ENCODE peak calls at places on chromosomes 1 and 21, in nine cellular contexts. One of them, this sample, is unnamed.

GRCh38 chr1:61160526-61160925 is 78.2 kb downstream of the NFIA start:
- DNase-seq in fibroblast of lung: no peak
- DNase-seq in colonic mucosa: no peak
- DNase-seq in left ventricle myocardium inferior: no peak
- DNase-seq in retinal pigment epithelial cell: no peak
- DNase-seq in prostate gland: no peak
- DNase-seq in BJ: no peak
- DNase-seq in activated B cell treated with CpG ODN at 0.5 μM for 24 hours: no peak
- DNase-seq in IMR-90: peak
- DNase-seq in this sample: no peak

GRCh38 chr1:5500541-5500940 is 491.7 kb downstream of the NPHP4 start:
- DNase-seq in fibroblast of lung: no peak
- DNase-seq in colonic mucosa: no peak
- DNase-seq in left ventricle myocardium inferior: no peak
- DNase-seq in retinal pigment epithelial cell: no peak
- DNase-seq in prostate gland: no peak
- DNase-seq in BJ: no peak
- DNase-seq in activated B cell treated with CpG ODN at 0.5 μM for 24 hours: no peak
- DNase-seq in IMR-90: no peak
- DNase-seq in this sample: no peak

GRCh38 chr1:185526318-185527307 is 207.6 kb upstream of the HMCN1 start:
- DNase-seq in fibroblast of lung: no peak
- DNase-seq in colonic mucosa: no peak
- DNase-seq in left ventricle myocardium inferior: no peak
- DNase-seq in retinal pigment epithelial cell: no peak
- DNase-seq in prostate gland: no peak
- DNase-seq in BJ: no peak
- DNase-seq in activated B cell treated with CpG ODN at 0.5 μM for 24 hours: no peak
- DNase-seq in IMR-90: no peak
- DNase-seq in this sample: no peak

GRCh38 chr1:6634278-6635052 is 9.8 kb downstream of the THAP3 start:
- DNase-seq in fibroblast of lung: peak
- DNase-seq in colonic mucosa: peak
- DNase-seq in left ventricle myocardium inferior: peak
- DNase-seq in retinal pigment epithelial cell: no peak
- DNase-seq in prostate gland: peak
- DNase-seq in BJ: no peak
- DNase-seq in activated B cell treated with CpG ODN at 0.5 μM for 24 hours: peak
- DNase-seq in IMR-90: peak
- DNase-seq in this sample: no peak

GRCh38 chr1:53026254-53026653 is 35.8 kb upstream of the PODN start:
- DNase-seq in fibroblast of lung: peak
- DNase-seq in colonic mucosa: no peak
- DNase-seq in left ventricle myocardium inferior: no peak
- DNase-seq in retinal pigment epithelial cell: no peak
- DNase-seq in prostate gland: no peak
- DNase-seq in BJ: no peak
- DNase-seq in activated B cell treated with CpG ODN at 0.5 μM for 24 hours: no peak
- DNase-seq in IMR-90: no peak
- DNase-seq in this sample: no peak

GRCh38 chr1:110206261-110206660 is 3.9 kb upstream of the KCNC4 start:
- DNase-seq in fibroblast of lung: no peak
- DNase-seq in colonic mucosa: no peak
- DNase-seq in left ventricle myocardium inferior: no peak
- DNase-seq in retinal pigment epithelial cell: no peak
- DNase-seq in prostate gland: no peak
- DNase-seq in BJ: no peak
- DNase-seq in activated B cell treated with CpG ODN at 0.5 μM for 24 hours: no peak
- DNase-seq in IMR-90: no peak
- DNase-seq in this sample: no peak

GRCh38 chr1:40317394-40318074 is 448 bp upstream of the COL9A2 start:
- DNase-seq in fibroblast of lung: no peak
- DNase-seq in colonic mucosa: no peak
- DNase-seq in left ventricle myocardium inferior: no peak
- DNase-seq in retinal pigment epithelial cell: no peak
- DNase-seq in prostate gland: no peak
- DNase-seq in BJ: no peak
- DNase-seq in activated B cell treated with CpG ODN at 0.5 μM for 24 hours: no peak
- DNase-seq in IMR-90: no peak
- DNase-seq in this sample: no peak

GRCh38 chr1:203282720-203283542 is 22.4 kb upstream of the BTG2 start:
- DNase-seq in fibroblast of lung: no peak
- DNase-seq in colonic mucosa: peak
- DNase-seq in left ventricle myocardium inferior: no peak
- DNase-seq in retinal pigment epithelial cell: no peak
- DNase-seq in prostate gland: no peak
- DNase-seq in BJ: no peak
- DNase-seq in activated B cell treated with CpG ODN at 0.5 μM for 24 hours: no peak
- DNase-seq in IMR-90: no peak
- DNase-seq in this sample: no peak

GRCh38 chr1:244087611-244088010 is 36.5 kb downstream of the ZBTB18 start:
- DNase-seq in fibroblast of lung: no peak
- DNase-seq in colonic mucosa: no peak
- DNase-seq in left ventricle myocardium inferior: no peak
- DNase-seq in retinal pigment epithelial cell: no peak
- DNase-seq in prostate gland: no peak
- DNase-seq in BJ: no peak
- DNase-seq in activated B cell treated with CpG ODN at 0.5 μM for 24 hours: no peak
- DNase-seq in IMR-90: no peak
- DNase-seq in this sample: no peak

GRCh38 chr21:33490991-33491372 is 534 bp downstream of the DNAJC28 start:
- DNase-seq in fibroblast of lung: no peak
- DNase-seq in colonic mucosa: peak
- DNase-seq in left ventricle myocardium inferior: no peak
- DNase-seq in retinal pigment epithelial cell: no peak
- DNase-seq in prostate gland: no peak
- DNase-seq in BJ: no peak
- DNase-seq in activated B cell treated with CpG ODN at 0.5 μM for 24 hours: no peak
- DNase-seq in IMR-90: no peak
- DNase-seq in this sample: no peak

GRCh38 chr1:97063532-97063931 is 341.9 kb downstream of the PTBP2 start:
- DNase-seq in fibroblast of lung: no peak
- DNase-seq in colonic mucosa: peak
- DNase-seq in left ventricle myocardium inferior: no peak
- DNase-seq in retinal pigment epithelial cell: no peak
- DNase-seq in prostate gland: no peak
- DNase-seq in BJ: no peak
- DNase-seq in activated B cell treated with CpG ODN at 0.5 μM for 24 hours: no peak
- DNase-seq in IMR-90: no peak
- DNase-seq in this sample: no peak

GRCh38 chr1:180927841-180928240 is 15.1 kb downstream of the KIAA1614 start:
- DNase-seq in fibroblast of lung: no peak
- DNase-seq in colonic mucosa: no peak
- DNase-seq in left ventricle myocardium inferior: no peak
- DNase-seq in retinal pigment epithelial cell: no peak
- DNase-seq in prostate gland: no peak
- DNase-seq in BJ: no peak
- DNase-seq in activated B cell treated with CpG ODN at 0.5 μM for 24 hours: no peak
- DNase-seq in IMR-90: peak
- DNase-seq in this sample: no peak

GRCh38 chr1:52707927-52708655 is 9.9 kb upstream of the COA7 start:
- DNase-seq in fibroblast of lung: peak
- DNase-seq in colonic mucosa: no peak
- DNase-seq in left ventricle myocardium inferior: no peak
- DNase-seq in retinal pigment epithelial cell: no peak
- DNase-seq in prostate gland: no peak
- DNase-seq in BJ: peak
- DNase-seq in activated B cell treated with CpG ODN at 0.5 μM for 24 hours: no peak
- DNase-seq in IMR-90: peak
- DNase-seq in this sample: peak

GRCh38 chr1:65260851-65261473 is 48.4 kb upstream of the DNAJC6 start:
- DNase-seq in fibroblast of lung: peak
- DNase-seq in colonic mucosa: no peak
- DNase-seq in left ventricle myocardium inferior: no peak
- DNase-seq in retinal pigment epithelial cell: no peak
- DNase-seq in prostate gland: no peak
- DNase-seq in BJ: peak
- DNase-seq in activated B cell treated with CpG ODN at 0.5 μM for 24 hours: no peak
- DNase-seq in IMR-90: peak
- DNase-seq in this sample: peak

GRCh38 chr21:45905196-45905595 is 76.4 kb upstream of the COL6A1 start:
- DNase-seq in fibroblast of lung: no peak
- DNase-seq in colonic mucosa: no peak
- DNase-seq in left ventricle myocardium inferior: no peak
- DNase-seq in retinal pigment epithelial cell: no peak
- DNase-seq in prostate gland: no peak
- DNase-seq in BJ: no peak
- DNase-seq in activated B cell treated with CpG ODN at 0.5 μM for 24 hours: no peak
- DNase-seq in IMR-90: no peak
- DNase-seq in this sample: no peak

GRCh38 chr21:14977814-14978213 is 87.0 kb downstream of the NRIP1 start:
- DNase-seq in fibroblast of lung: no peak
- DNase-seq in colonic mucosa: no peak
- DNase-seq in left ventricle myocardium inferior: no peak
- DNase-seq in retinal pigment epithelial cell: no peak
- DNase-seq in prostate gland: no peak
- DNase-seq in BJ: no peak
- DNase-seq in activated B cell treated with CpG ODN at 0.5 μM for 24 hours: no peak
- DNase-seq in IMR-90: no peak
- DNase-seq in this sample: no peak

GRCh38 chr21:43361127-43361492 is 65.8 kb downstream of the SIK1 start:
- DNase-seq in fibroblast of lung: peak
- DNase-seq in colonic mucosa: no peak
- DNase-seq in left ventricle myocardium inferior: peak
- DNase-seq in retinal pigment epithelial cell: no peak
- DNase-seq in prostate gland: peak
- DNase-seq in BJ: no peak
- DNase-seq in activated B cell treated with CpG ODN at 0.5 μM for 24 hours: no peak
- DNase-seq in IMR-90: peak
- DNase-seq in this sample: no peak

GRCh38 chr1:50157306-50157705 is 48.6 kb downstream of the ELAVL4 start:
- DNase-seq in fibroblast of lung: no peak
- DNase-seq in colonic mucosa: no peak
- DNase-seq in left ventricle myocardium inferior: no peak
- DNase-seq in retinal pigment epithelial cell: no peak
- DNase-seq in prostate gland: no peak
- DNase-seq in BJ: no peak
- DNase-seq in activated B cell treated with CpG ODN at 0.5 μM for 24 hours: no peak
- DNase-seq in IMR-90: no peak
- DNase-seq in this sample: no peak

GRCh38 chr1:167922611-167923074 is 8.7 kb upstream of the ADCY10 start:
- DNase-seq in fibroblast of lung: no peak
- DNase-seq in colonic mucosa: no peak
- DNase-seq in left ventricle myocardium inferior: no peak
- DNase-seq in retinal pigment epithelial cell: no peak
- DNase-seq in prostate gland: no peak
- DNase-seq in BJ: peak
- DNase-seq in activated B cell treated with CpG ODN at 0.5 μM for 24 hours: no peak
- DNase-seq in IMR-90: no peak
- DNase-seq in this sample: no peak

DNA sequence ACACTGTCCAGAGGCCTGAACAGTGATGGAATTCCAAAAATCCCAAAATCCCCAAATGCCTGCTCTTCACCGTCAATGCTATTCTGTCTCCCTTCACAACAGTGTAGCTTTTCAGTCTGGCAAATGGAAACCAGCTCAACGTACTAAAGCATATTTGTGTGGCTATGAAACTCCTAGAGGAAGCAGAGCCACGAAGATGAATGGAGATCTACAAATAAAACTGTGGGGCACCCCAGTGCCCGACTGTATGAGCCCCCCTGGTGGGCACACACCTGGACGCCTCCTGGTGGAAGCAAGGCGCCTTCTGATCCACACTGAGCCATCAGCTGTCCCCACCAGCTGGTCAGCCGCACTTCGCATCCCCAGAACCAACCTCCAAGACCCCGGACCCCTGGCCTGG is 129.1 kb upstream of the SOD1 start:
- DNase-seq in fibroblast of lung: no peak
- DNase-seq in colonic mucosa: no peak
- DNase-seq in left ventricle myocardium inferior: no peak
- DNase-seq in retinal pigment epithelial cell: no peak
- DNase-seq in prostate gland: no peak
- DNase-seq in BJ: no peak
- DNase-seq in activated B cell treated with CpG ODN at 0.5 μM for 24 hours: no peak
- DNase-seq in IMR-90: no peak
- DNase-seq in this sample: no peak
- TF ChIP-seq CTCF in fibroblast of lung: no peak
- TF ChIP-seq CTCF in colonic mucosa: no peak
- TF ChIP-seq CTCF in left ventricle myocardium inferior: no peak
- TF ChIP-seq CTCF in retinal pigment epithelial cell: peak
- TF ChIP-seq CTCF in prostate gland: no peak
- TF ChIP-seq CTCF in BJ: no peak
- TF ChIP-seq CTCF in activated B cell treated with CpG ODN at 0.5 μM for 24 hours: no peak
- TF ChIP-seq CTCF in IMR-90: no peak
- TF ChIP-seq CTCF in this sample: no peak

DNA sequence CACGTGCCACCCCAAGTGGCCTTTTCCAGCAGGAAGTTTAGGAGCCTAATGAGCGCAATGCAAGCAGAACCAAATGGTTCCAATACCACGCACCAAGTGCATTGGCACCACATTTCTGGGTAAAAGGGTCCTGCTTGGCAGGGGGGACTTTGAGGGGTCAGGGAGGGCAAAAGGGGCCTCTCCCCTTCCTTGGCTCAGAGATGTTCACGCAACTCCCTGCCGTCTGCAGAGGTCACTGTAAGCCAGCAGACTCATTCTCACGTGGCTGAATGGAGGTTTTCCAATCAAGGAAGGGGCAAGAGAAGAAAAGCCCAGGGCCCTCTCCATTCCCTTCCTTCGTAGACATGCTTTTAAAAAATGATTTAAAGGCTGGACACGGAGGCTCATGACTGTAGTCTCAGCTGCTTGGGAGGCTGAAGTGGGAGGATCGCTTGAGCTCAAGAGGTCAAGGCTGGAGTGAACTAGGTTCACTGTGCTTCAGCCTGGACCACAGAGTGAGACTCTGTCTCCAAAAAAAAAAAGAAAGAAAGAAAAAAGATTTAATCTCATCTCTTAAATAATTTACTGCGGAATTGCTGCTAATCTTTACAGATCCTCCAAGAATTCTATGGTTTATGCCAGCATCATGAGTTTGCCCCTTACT is 80.3 kb downstream of the RUNX3 start:
- DNase-seq in fibroblast of lung: peak
- DNase-seq in colonic mucosa: peak
- DNase-seq in left ventricle myocardium inferior: no peak
- DNase-seq in retinal pigment epithelial cell: no peak
- DNase-seq in prostate gland: no peak
- DNase-seq in BJ: no peak
- DNase-seq in activated B cell treated with CpG ODN at 0.5 μM for 24 hours: no peak
- DNase-seq in IMR-90: peak
- DNase-seq in this sample: no peak
- TF ChIP-seq CTCF in fibroblast of lung: no peak
- TF ChIP-seq CTCF in colonic mucosa: peak
- TF ChIP-seq CTCF in left ventricle myocardium inferior: peak
- TF ChIP-seq CTCF in retinal pigment epithelial cell: peak
- TF ChIP-seq CTCF in prostate gland: peak
- TF ChIP-seq CTCF in BJ: peak
- TF ChIP-seq CTCF in activated B cell treated with CpG ODN at 0.5 μM for 24 hours: no peak
- TF ChIP-seq CTCF in IMR-90: peak
- TF ChIP-seq CTCF in this sample: peak

GRCh38 chr21:18249542-18250152 is 5.0 kb downstream of the CHODL start:
- DNase-seq in fibroblast of lung: no peak
- DNase-seq in colonic mucosa: no peak
- DNase-seq in left ventricle myocardium inferior: no peak
- DNase-seq in retinal pigment epithelial cell: no peak
- DNase-seq in prostate gland: no peak
- DNase-seq in BJ: no peak
- DNase-seq in activated B cell treated with CpG ODN at 0.5 μM for 24 hours: no peak
- DNase-seq in IMR-90: no peak
- DNase-seq in this sample: no peak
- TF ChIP-seq CTCF in fibroblast of lung: no peak
- TF ChIP-seq CTCF in colonic mucosa: no peak
- TF ChIP-seq CTCF in left ventricle myocardium inferior: no peak
- TF ChIP-seq CTCF in retinal pigment epithelial cell: peak
- TF ChIP-seq CTCF in prostate gland: no peak
- TF ChIP-seq CTCF in BJ: no peak
- TF ChIP-seq CTCF in activated B cell treated with CpG ODN at 0.5 μM for 24 hours: no peak
- TF ChIP-seq CTCF in IMR-90: no peak
- TF ChIP-seq CTCF in this sample: no peak

GRCh38 chr1:179586107-179586823 is 5.4 kb upstream of the TDRD5 start:
- DNase-seq in fibroblast of lung: peak
- DNase-seq in colonic mucosa: peak
- DNase-seq in left ventricle myocardium inferior: peak
- DNase-seq in retinal pigment epithelial cell: no peak
- DNase-seq in prostate gland: peak
- DNase-seq in BJ: no peak
- DNase-seq in activated B cell treated with CpG ODN at 0.5 μM for 24 hours: no peak
- DNase-seq in IMR-90: no peak
- DNase-seq in this sample: no peak
- TF ChIP-seq CTCF in fibroblast of lung: peak
- TF ChIP-seq CTCF in colonic mucosa: peak
- TF ChIP-seq CTCF in left ventricle myocardium inferior: peak
- TF ChIP-seq CTCF in retinal pigment epithelial cell: peak
- TF ChIP-seq CTCF in prostate gland: peak
- TF ChIP-seq CTCF in BJ: peak
- TF ChIP-seq CTCF in activated B cell treated with CpG ODN at 0.5 μM for 24 hours: no peak
- TF ChIP-seq CTCF in IMR-90: peak
- TF ChIP-seq CTCF in this sample: peak

This sample was measured in AG04449.